ENCODE peak calls at places on chromosomes 3 and 15, in four cellular contexts. F is fibroblast of lung, L is left ventricle myocardium inferior, I is bronchial epithelial cell. P is an unnamed sample.

GRCh38 chr3:121483290-121483689 is 62.5 kb downstream of the POLQ start:
- DNase-seq in I (peak; percentile 12), F (peak; percentile 15), L (no peak), P (no peak)

GRCh38 chr3:196998966-196999760 is 30.5 kb downstream of the MELTF start:
- DNase-seq in F (no peak), L (peak; percentile 9), I (no peak), P (no peak)

GRCh38 chr3:36924748-36925521 is 19.9 kb downstream of the TRANK1 start:
- DNase-seq in F (no peak), I (no peak), L (no peak), P (no peak)

GRCh38 chr3:29275309-29275708 is 5.6 kb upstream of the RBMS3 start:
- DNase-seq in L (peak; percentile 16), I (peak; percentile 26), F (peak; percentile 61), P (no peak)

GRCh38 chr3:144645300-144645699 is 673.7 kb downstream of the DIPK2A start:
- DNase-seq in L (no peak), F (no peak), I (no peak), P (no peak)

GRCh38 chr3:140942221-140943104 is 827 bp downstream of the SLC25A36 start:
- DNase-seq in F (peak; percentile 61), I (peak; percentile 41), L (peak; percentile 61), P (peak; percentile 45)

GRCh38 chr3:70811880-70812279 is 499.4 kb upstream of the MDFIC2 start:
- DNase-seq in I (peak; percentile 90), L (no peak), F (peak; percentile 91), P (peak; percentile 87)

GRCh38 chr3:22377421-22377820 is 626.4 kb upstream of the ZNF385D start:
- DNase-seq in F (peak; percentile 38), L (no peak), I (peak; percentile 35), P (peak; percentile 73)

GRCh38 chr3:141094851-141095545 is 43.9 kb downstream of the SPSB4 start:
- DNase-seq in F (peak; percentile 51), L (peak; percentile 82), I (no peak), P (peak; percentile 59)

GRCh38 chr15:40081691-40082194 is 26.9 kb downstream of the BMF start:
- DNase-seq in F (peak; percentile 85), L (peak; percentile 78), I (no peak), P (peak; percentile 62)

GRCh38 chr3:139107424-139108252 is 62.9 kb upstream of the PRR23C start:
- DNase-seq in L (no peak), I (no peak), F (no peak), P (no peak)

GRCh38 chr15:74901612-74902063 is 5.0 kb downstream of the FAM219B start:
- DNase-seq in F (peak; percentile 67), I (peak; percentile 43), L (peak; percentile 36), P (peak; percentile 51)

GRCh38 chr3:107633327-107634141 is 110.8 kb downstream of the BBX start:
- DNase-seq in F (no peak), I (no peak), L (no peak), P (no peak)

GRCh38 chr3:54198556-54198955 is 76.2 kb downstream of the CACNA2D3 start:
- DNase-seq in I (no peak), L (no peak), F (no peak), P (no peak)

GRCh38 chr15:31360843-31361763 is 34.5 kb downstream of the KLF13 start:
- DNase-seq in L (peak; percentile 52), I (peak; percentile 43), F (no peak), P (no peak)

GRCh38 chr3:30355622-30356021 is 250.8 kb upstream of the TGFBR2 start:
- DNase-seq in F (no peak), I (no peak), L (no peak), P (no peak)

GRCh38 chr3:123444023-123444422 is 4.9 kb downstream of the ADCY5 start:
- DNase-seq in L (no peak), F (no peak), I (no peak), P (no peak)

GRCh38 chr3:123446210-123446609 is 2.7 kb downstream of the ADCY5 start:
- DNase-seq in L (no peak), F (no peak), I (no peak), P (no peak)

GRCh38 chr3:123445702-123446101 is 3.2 kb downstream of the ADCY5 start:
- DNase-seq in F (no peak), L (no peak), I (no peak), P (no peak)

GRCh38 chr3:123442908-123443307 is 6.0 kb downstream of the ADCY5 start:
- DNase-seq in I (no peak), F (no peak), L (no peak), P (no peak)

DNA sequence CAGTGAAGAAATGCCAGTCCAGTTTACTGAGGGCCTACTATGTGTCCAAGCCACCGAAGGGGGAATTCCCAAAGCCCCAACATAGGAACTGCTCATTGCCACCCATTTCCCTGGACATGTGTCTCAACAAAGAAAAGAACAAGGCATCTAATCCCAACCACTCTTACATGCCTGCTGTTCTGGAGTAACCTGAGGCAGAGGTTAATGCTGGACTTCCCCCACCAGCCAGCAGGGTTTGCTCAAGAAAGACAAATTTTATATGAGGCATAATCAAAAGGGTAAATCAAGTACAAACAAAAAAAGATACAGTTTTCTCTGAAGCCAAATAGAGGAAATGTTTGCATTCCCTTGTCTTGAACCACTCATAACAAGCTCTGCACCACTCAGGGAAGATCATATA is 4.1 kb downstream of the ADCY5 start:
- DNase-seq in F (no peak), L (no peak), I (no peak), P (no peak)
- TF ChIP-seq CTCF in F (no peak), L (peak; percentile 29), I (no peak), P (peak; percentile 14)

GRCh38 chr3:61299343-61299742 is 48.1 kb upstream of the FHIT start:
- DNase-seq in L (no peak), F (no peak), I (no peak), P (no peak)
- TF ChIP-seq CTCF in L (no peak), F (no peak), I (no peak), P (no peak)

GRCh38 chr15:96693515-96693914 is 363.0 kb downstream of the NR2F2 start:
- DNase-seq in I (no peak), F (no peak), L (no peak), P (no peak)

GRCh38 chr15:96692826-96693225 is 362.3 kb downstream of the NR2F2 start:
- DNase-seq in L (no peak), F (no peak), I (no peak), P (no peak)

GRCh38 chr15:96687388-96688107 is 357.0 kb downstream of the NR2F2 start:
- DNase-seq in F (no peak), I (no peak), L (no peak), P (no peak)
- TF ChIP-seq CTCF in F (no peak), I (no peak), L (no peak), P (no peak)

GRCh38 chr15:57762302-57762701 is 55.8 kb downstream of the POLR2M start:
- DNase-seq in I (no peak), L (no peak), F (no peak), P (no peak)
- TF ChIP-seq CTCF in I (no peak), L (no peak), F (no peak), P (peak; percentile 40)

GRCh38 chr15:59360305-59360704 is 12.4 kb downstream of the MYO1E start:
- DNase-seq in L (no peak), F (no peak), I (no peak), P (no peak)
- TF ChIP-seq CTCF in L (peak; percentile 22), F (no peak), I (peak; percentile 20), P (peak; percentile 63)

GRCh38 chr15:58114388-58114787 is 23.8 kb upstream of the AQP9 start:
- DNase-seq in L (no peak), F (no peak), I (no peak), P (no peak)
- TF ChIP-seq CTCF in L (no peak), F (no peak), I (no peak), P (no peak)

GRCh38 chr15:52227456-52227855 is 36.3 kb upstream of the GNB5 start:
- DNase-seq in L (peak; percentile 43), I (peak; percentile 84), F (peak; percentile 87), P (peak; percentile 87)
- TF ChIP-seq CTCF in L (peak; percentile 82), I (peak; percentile 78), F (peak; percentile 83), P (peak; percentile 85)

GRCh38 chr15:68466876-68467275 is 34.9 kb upstream of the ITGA11 start:
- DNase-seq in L (no peak), I (no peak), F (no peak), P (no peak)
- TF ChIP-seq CTCF in L (no peak), I (no peak), F (no peak), P (no peak)

DNA sequence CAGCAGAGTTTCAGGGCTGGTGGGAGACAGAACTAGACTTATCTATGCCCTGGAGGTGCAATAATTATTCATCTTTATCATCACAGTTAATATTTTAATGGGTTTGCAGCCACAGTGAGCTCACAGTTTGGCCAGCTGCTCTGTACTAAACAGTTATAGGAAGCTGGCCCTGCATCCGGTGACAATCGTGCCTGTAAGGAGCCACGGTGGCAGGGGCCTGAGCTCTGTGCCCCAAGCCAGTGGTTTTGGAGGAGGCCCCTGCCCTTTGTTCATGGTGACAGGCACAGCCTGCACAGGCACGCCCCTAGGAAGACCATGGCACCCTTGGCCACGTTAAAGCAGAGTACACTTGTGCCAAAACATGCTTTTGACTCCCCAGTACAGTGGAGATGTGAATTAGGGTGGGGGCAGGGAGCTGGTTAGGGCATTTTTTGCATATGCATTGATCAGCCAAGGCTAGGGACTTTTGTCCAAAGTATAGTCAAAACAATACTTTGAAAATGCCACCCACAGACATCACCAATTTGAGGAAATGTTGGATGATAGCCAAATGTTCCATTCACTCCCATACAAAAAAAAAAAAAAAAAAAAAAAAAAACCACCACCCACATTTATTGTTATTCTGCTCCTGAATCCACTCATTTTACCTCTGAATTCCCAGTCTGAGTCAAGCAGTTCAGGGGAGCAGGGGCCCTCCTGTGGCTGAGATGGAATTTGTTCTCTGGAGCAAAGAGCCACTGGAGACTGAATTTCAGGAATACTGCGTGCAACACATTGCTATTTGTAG is 3.4 kb upstream of the RFTN1 start:
- DNase-seq in I (peak; percentile 37), F (peak; percentile 78), L (peak; percentile 41), P (no peak)
- TF ChIP-seq CTCF in I (peak; percentile 54), F (peak; percentile 72), L (peak; percentile 72), P (peak; percentile 82)